ENCODE peak calls at places on chromosomes 13 and 19, in eight cellular contexts. U is hepatocyte, T is astrocyte of the cerebellum, S is lower leg skin, Y is HFFc6, B is GM06990, E is epithelial cell of proximal tubule, J is progenitor cell of endocrine pancreas. P is an unnamed sample.

GRCh38 chr13:113139580-113139979 is 17.0 kb downstream of the F10 start:
- DNase-seq in T (no peak), S (no peak), U (no peak), E (no peak), B (no peak), J (no peak), Y (no peak), P (no peak)

GRCh38 chr13:114328034-114328433 is 13.7 kb downstream of the CHAMP1 start:
- DNase-seq in T (no peak), B (no peak), S (no peak), J (no peak), U (no peak), Y (no peak), E (no peak), P (no peak)

GRCh38 chr19:45769821-45770191 is 754 bp upstream of the SIX5 start:
- DNase-seq in T (no peak), J (no peak), S (peak; percentile 63), E (no peak), U (peak; percentile 71), B (peak; percentile 82), Y (no peak), P (no peak)

GRCh38 chr13:67075239-67075638 is 154.9 kb downstream of the PCDH9 start:
- DNase-seq in U (no peak), J (no peak), T (peak; percentile 5), Y (peak; percentile 2), E (no peak), S (no peak), B (no peak), P (no peak)

GRCh38 chr13:66106246-66106645 is 1123.9 kb downstream of the PCDH9 start:
- DNase-seq in Y (no peak), E (no peak), T (no peak), J (no peak), S (no peak), B (no peak), U (no peak), P (no peak)

GRCh38 chr13:73341748-73342147 is 282.9 kb downstream of the KLF5 start:
- DNase-seq in J (no peak), B (no peak), Y (peak; percentile 82), S (no peak), U (no peak), E (no peak), T (peak; percentile 27), P (no peak)

GRCh38 chr13:109211616-109212015 is 574.8 kb downstream of the IRS2 start:
- DNase-seq in B (no peak), U (no peak), S (no peak), J (no peak), Y (peak; percentile 64), T (peak; percentile 22), E (no peak), P (no peak)

GRCh38 chr19:40421468-40421778 is 4.4 kb downstream of the SERTAD1 start:
- DNase-seq in E (no peak), U (no peak), S (no peak), Y (no peak), B (no peak), T (no peak), J (no peak), P (no peak)

GRCh38 chr13:99304541-99304940 is 2.7 kb downstream of the GPR183 start:
- DNase-seq in E (no peak), Y (no peak), U (no peak), J (no peak), B (no peak), S (no peak), T (no peak), P (no peak)

GRCh38 chr13:99301913-99302636 is 5.1 kb downstream of the GPR183 start:
- DNase-seq in S (no peak), J (no peak), U (no peak), B (no peak), Y (no peak), E (no peak), T (no peak), P (no peak)

GRCh38 chr13:99302637-99303505 is 4.3 kb downstream of the GPR183 start:
- DNase-seq in B (no peak), E (no peak), T (no peak), Y (no peak), J (no peak), U (no peak), S (no peak), P (no peak)

GRCh38 chr13:99305180-99305965 is 1.8 kb downstream of the GPR183 start:
- DNase-seq in T (no peak), U (no peak), J (no peak), E (no peak), B (no peak), Y (no peak), S (no peak), P (no peak)

DNA sequence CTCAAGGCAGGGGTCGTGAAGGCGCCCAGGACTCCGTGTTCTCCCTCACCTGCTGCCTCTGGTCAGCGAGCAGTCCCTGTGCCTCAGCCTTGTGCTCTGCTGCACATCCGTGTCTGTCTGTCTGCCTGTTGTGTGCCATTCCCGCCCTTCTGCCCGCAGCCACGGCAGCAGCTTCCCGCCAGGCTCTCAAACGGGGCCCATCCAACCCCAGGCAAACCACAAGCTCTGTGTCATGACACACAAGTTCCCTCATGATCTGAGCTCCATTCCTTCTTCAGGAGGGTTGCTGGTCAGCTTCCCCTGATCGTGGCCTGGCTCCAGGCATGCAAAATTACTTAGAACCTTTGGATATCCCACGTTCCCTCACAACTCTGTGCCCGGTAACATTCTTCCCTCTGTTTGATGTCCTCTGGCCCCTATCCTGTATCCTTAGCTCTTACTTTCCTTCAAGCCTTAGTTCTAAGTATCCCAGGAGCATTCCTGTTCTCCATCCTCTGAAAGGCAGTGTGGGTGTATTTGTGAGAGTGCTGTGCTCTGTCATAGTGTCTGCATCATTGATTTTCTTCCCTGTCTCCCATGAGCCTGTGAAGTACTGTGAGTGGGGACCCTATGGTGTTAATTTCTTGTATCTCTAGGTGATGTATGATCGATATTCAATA is 3.2 kb downstream of the GPR183 start:
- DNase-seq in B (peak; percentile 51), U (no peak), T (no peak), S (no peak), J (no peak), E (no peak), Y (no peak), P (no peak)
- TF ChIP-seq CTCF in B (no peak), U (no peak), T (no peak), S (no peak), J (no peak), E (no peak), Y (no peak), P (no peak)

DNA sequence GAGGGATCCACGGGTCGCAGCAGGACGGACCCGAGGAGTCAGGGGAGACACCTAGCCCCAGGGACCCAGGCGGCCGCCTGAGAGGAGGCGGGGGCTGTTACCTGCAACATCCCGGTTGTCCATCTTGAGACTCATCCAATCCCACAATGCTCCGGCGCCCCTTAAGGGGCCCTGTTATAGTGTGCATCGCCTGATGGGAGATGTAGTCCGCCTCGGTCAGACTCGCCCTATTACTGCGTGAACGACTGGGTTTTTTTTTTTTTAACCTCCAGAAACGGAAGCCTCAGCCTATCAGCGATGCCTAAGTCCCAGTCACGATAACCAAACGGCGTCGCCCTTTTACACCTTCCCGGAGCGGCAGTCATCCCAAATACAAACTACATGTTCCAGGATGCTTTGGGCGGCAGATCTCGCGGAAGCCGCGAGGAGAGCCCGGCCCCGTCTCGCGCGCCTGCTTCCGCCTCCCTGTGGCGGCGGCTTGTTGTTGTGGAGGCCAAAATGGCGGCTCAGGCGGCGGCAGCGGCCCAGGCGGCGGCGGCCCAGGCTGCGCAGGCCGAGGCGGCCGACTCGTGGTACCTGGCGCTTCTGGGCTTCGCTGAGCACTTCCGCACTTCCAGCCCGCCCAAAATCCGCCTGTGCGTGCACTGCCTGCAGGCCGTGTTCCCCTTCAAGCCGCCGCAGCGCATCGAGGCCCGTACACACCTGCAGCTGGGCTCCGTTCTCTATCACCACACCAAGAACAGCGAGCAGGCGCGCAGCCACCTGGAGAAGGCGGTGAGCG is at the start of the genes MAU2 and SUGP1:
- DNase-seq in S (peak; percentile 87), Y (peak; percentile 89), B (peak; percentile 94), U (peak; percentile 95), T (peak; percentile 80), J (peak; percentile 80), E (peak; percentile 62), P (peak; percentile 87)
- TF ChIP-seq CTCF in S (no peak), Y (peak; percentile 49), B (no peak), U (peak; percentile 26), T (no peak), J (peak; percentile 32), E (no peak), P (no peak)

GRCh38 chr19:55208880-55209429 is 346 bp downstream of the PTPRH start:
- DNase-seq in Y (no peak), B (no peak), S (no peak), E (no peak), U (no peak), J (no peak), T (no peak), P (no peak)

GRCh38 chr19:55213547-55213946 is 4.2 kb upstream of the PTPRH start:
- DNase-seq in T (no peak), J (no peak), S (no peak), Y (no peak), E (no peak), B (no peak), U (no peak), P (no peak)

GRCh38 chr19:55209430-55210119 is at the start of gene PTPRH:
- DNase-seq in U (peak; percentile 54), T (no peak), B (no peak), S (no peak), Y (peak; percentile 11), E (no peak), J (no peak), P (no peak)

GRCh38 chr19:55210120-55210493 is 806 bp upstream of the PTPRH start:
- DNase-seq in B (no peak), E (peak; percentile 82), U (peak; percentile 79), J (no peak), T (peak; percentile 77), S (no peak), Y (peak; percentile 96), P (no peak)

DNA sequence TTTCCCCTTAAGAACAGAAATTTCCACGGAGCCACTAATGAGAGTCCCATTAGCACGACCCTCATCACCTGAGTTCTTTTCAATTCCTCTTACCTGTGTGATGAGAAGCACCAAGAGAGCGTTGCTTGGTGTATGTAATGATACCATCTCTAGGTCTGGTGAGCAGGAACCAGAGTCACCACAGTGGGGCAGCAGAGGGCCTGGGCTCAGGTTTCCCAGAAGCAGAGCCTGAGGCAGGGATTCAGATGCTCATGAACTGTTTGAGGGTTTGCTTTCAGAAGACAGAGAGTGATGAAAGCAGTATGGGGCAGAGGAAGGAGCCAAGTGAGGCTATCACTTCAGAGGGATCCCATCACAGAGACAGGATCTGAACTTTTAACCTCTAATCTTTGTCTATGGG is 3.1 kb upstream of the PTPRH start:
- DNase-seq in E (no peak), T (no peak), Y (no peak), B (no peak), U (peak; percentile 34), S (no peak), J (no peak), P (no peak)
- TF ChIP-seq CTCF in E (peak; percentile 49), T (peak; percentile 25), Y (peak; percentile 53), B (peak; percentile 81), U (peak; percentile 29), S (no peak), J (peak; percentile 32), P (peak; percentile 12)

GRCh38 chr19:31504221-31504620 is 155.0 kb upstream of the TSHZ3 start:
- DNase-seq in J (no peak), B (no peak), S (no peak), E (no peak), U (no peak), Y (no peak), T (no peak), P (no peak)

GRCh38 chr19:31501427-31502195 is 152.4 kb upstream of the TSHZ3 start:
- DNase-seq in E (no peak), B (no peak), S (no peak), T (no peak), U (no peak), J (no peak), Y (no peak), P (no peak)

GRCh38 chr19:31503211-31503610 is 154.0 kb upstream of the TSHZ3 start:
- DNase-seq in S (no peak), T (no peak), J (no peak), B (no peak), E (no peak), Y (no peak), U (no peak), P (no peak)

GRCh38 chr19:31500921-31501320 is 151.7 kb upstream of the TSHZ3 start:
- DNase-seq in B (no peak), J (no peak), U (no peak), S (no peak), E (no peak), Y (no peak), T (no peak), P (no peak)

GRCh38 chr19:31502536-31503170 is 153.4 kb upstream of the TSHZ3 start:
- DNase-seq in Y (no peak), T (no peak), J (no peak), S (no peak), E (no peak), U (no peak), B (no peak), P (no peak)
- TF ChIP-seq CTCF in Y (no peak), T (no peak), J (no peak), S (no peak), E (no peak), U (no peak), B (no peak), P (no peak)

P was measured in endothelial cell.